ENCODE peak calls at places on chromosomes 3 and 15, in five cellular contexts. N, S, D, F and P are unnamed samples.

GRCh38 chr3:125480656-125481374 is 39.2 kb downstream of the SNX4 start:
- DNase-seq in N (no peak), S (no peak), D (no peak), F (no peak), P (no peak)

GRCh38 chr3:124877617-124878016 is 9.5 kb downstream of the ITGB5 start:
- DNase-seq in N (no peak), S (no peak), D (no peak), F (no peak), P (no peak)

GRCh38 chr3:20066848-20067617 is 26.8 kb downstream of the KAT2B start:
- DNase-seq in N (no peak), S (no peak), D (peak; percentile 54), F (no peak), P (peak; percentile 29)

GRCh38 chr3:56196700-56197099 is 271.6 kb downstream of the ERC2 start:
- DNase-seq in N (no peak), S (no peak), D (no peak), F (no peak), P (no peak)

GRCh38 chr3:158430448-158430847 is 140.5 kb upstream of the MLF1 start:
- DNase-seq in N (no peak), S (no peak), D (peak; percentile 2), F (no peak), P (no peak)

GRCh38 chr3:27559835-27560234 is 75.7 kb upstream of the SLC4A7 start:
- DNase-seq in N (no peak), S (peak; percentile 71), D (no peak), F (no peak), P (peak; percentile 72)

GRCh38 chr3:112856537-112856936 is 9.9 kb upstream of the CD200R1L start:
- DNase-seq in N (no peak), S (no peak), D (no peak), F (no peak), P (no peak)

GRCh38 chr3:170417090-170417489 is 1.6 kb upstream of the CLDN11 start:
- DNase-seq in N (no peak), S (no peak), D (no peak), F (no peak), P (no peak)

GRCh38 chr3:129673897-129674797 is 67.7 kb upstream of the PLXND1 start:
- DNase-seq in N (no peak), S (no peak), D (peak; percentile 53), F (peak; percentile 87), P (no peak)

GRCh38 chr3:138180375-138181029 is 5.8 kb upstream of the DBR1 start:
- DNase-seq in N (peak; percentile 23), S (no peak), D (peak; percentile 59), F (no peak), P (no peak)

GRCh38 chr15:42465520-42466259 is 25.3 kb downstream of the ZNF106 start:
- DNase-seq in N (no peak), S (no peak), D (no peak), F (no peak), P (no peak)

GRCh38 chr3:126721246-126721645 is 17.2 kb downstream of the CHCHD6 start:
- DNase-seq in N (no peak), S (no peak), D (no peak), F (no peak), P (no peak)

GRCh38 chr3:152213086-152213674 is 55.5 kb upstream of the MBNL1 start:
- DNase-seq in N (no peak), S (no peak), D (no peak), F (no peak), P (no peak)

GRCh38 chr3:172550347-172550943 is 27.2 kb upstream of the TNFSF10 start:
- DNase-seq in N (no peak), S (no peak), D (peak; percentile 80), F (peak; percentile 88), P (no peak)

GRCh38 chr3:169548194-169548593 is 115.3 kb downstream of the MECOM start:
- DNase-seq in N (no peak), S (no peak), D (no peak), F (no peak), P (no peak)

GRCh38 chr3:24156466-24156865 is 211.4 kb downstream of the NR1D2 start:
- DNase-seq in N (no peak), S (no peak), D (peak; percentile 96), F (peak; percentile 89), P (no peak)

GRCh38 chr3:80190051-80190450 is 422.3 kb upstream of the ROBO1 start:
- DNase-seq in N (no peak), S (no peak), D (peak; percentile 99), F (peak; percentile 66), P (no peak)

GRCh38 chr3:17336291-17336690 is 406.1 kb downstream of the TBC1D5 start:
- DNase-seq in N (no peak), S (no peak), D (no peak), F (no peak), P (no peak)

GRCh38 chr15:85545185-85545584 is 164.8 kb downstream of the AKAP13 start:
- DNase-seq in N (no peak), S (no peak), D (no peak), F (peak; percentile 45), P (no peak)

GRCh38 chr15:63476229-63476632 is 28.2 kb upstream of the USP3 start:
- DNase-seq in N (no peak), S (no peak), D (peak; percentile 68), F (peak; percentile 78), P (no peak)

DNA sequence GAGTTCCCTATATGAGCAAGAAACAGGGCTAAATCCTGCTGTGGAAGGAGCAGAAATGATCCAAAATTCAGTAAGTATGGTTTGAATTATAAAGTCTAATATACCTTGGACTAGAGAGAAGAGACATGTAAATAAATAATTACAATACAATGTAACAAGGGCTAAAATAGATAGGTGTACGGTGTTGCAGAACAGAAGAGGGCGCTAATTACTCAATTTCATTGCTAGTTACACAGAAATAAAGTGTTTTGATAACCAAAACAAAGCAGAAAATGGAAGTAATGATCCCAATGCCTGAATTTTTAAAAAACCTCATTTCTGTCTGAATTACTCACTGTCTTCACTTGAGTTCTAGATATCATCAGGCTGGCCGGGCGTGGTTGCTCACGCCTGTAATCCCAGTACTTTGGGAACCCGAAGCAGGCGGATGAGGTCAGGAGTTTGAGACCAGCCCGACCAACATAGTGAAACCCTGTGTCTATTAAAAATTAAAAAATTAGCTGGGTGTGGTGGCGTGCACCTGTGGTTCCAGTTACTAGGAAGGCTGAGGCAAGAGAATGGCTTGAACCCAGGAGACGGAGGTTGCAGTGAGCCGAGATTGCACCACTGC is 8.3 kb upstream of the PLCH1 start:
- DNase-seq in N (peak; percentile 54), S (no peak), D (peak; percentile 67), F (no peak), P (no peak)
- TF ChIP-seq CTCF in N (peak; percentile 65), S (peak; percentile 43), D (peak; percentile 84), F (peak; percentile 76), P (peak; percentile 27)

GRCh38 chr15:20348900-20349773 is 192.5 kb downstream of the GOLGA6L6 start:
- DNase-seq in N (no peak), S (peak; percentile 30), D (no peak), F (no peak), P (peak; percentile 18)

GRCh38 chr15:20351448-20351961 is 190.1 kb downstream of the GOLGA6L6 start:
- DNase-seq in N (no peak), S (peak; percentile 32), D (no peak), F (peak; percentile 36), P (peak; percentile 58)

GRCh38 chr15:20348291-20348899 is 193.2 kb downstream of the GOLGA6L6 start:
- DNase-seq in N (no peak), S (no peak), D (no peak), F (no peak), P (no peak)

GRCh38 chr15:20352241-20353200 is 189.1 kb downstream of the GOLGA6L6 start:
- DNase-seq in N (no peak), S (peak; percentile 12), D (no peak), F (peak; percentile 26), P (peak; percentile 14)

GRCh38 chr15:20349774-20350498 is 191.7 kb downstream of the GOLGA6L6 start:
- DNase-seq in N (no peak), S (no peak), D (no peak), F (no peak), P (peak; percentile 22)
- H3K9me3 ChIP-seq in N (peaks cover 81% of the 10 kb centered on the region), S (peaks cover 5% of the 10 kb centered on the region), D (peaks cover 27% of the 10 kb centered on the region), F (no peaks in the 10 kb centered on the region), P (no peaks in the 10 kb centered on the region)

GRCh38 chr3:183281126-183281797 is 28.2 kb downstream of the B3GNT5 start:
- DNase-seq in N (no peak), S (no peak), D (no peak), F (no peak), P (no peak)

GRCh38 chr3:183278479-183279088 is 25.5 kb downstream of the B3GNT5 start:
- DNase-seq in N (no peak), S (no peak), D (peak; percentile 94), F (no peak), P (no peak)

GRCh38 chr3:183277260-183277659 is 24.2 kb downstream of the B3GNT5 start:
- DNase-seq in N (no peak), S (no peak), D (peak; percentile 58), F (peak; percentile 55), P (no peak)

GRCh38 chr3:183275418-183275817 is 22.4 kb downstream of the B3GNT5 start:
- DNase-seq in N (no peak), S (no peak), D (peak; percentile 85), F (peak; percentile 82), P (no peak)

DNA sequence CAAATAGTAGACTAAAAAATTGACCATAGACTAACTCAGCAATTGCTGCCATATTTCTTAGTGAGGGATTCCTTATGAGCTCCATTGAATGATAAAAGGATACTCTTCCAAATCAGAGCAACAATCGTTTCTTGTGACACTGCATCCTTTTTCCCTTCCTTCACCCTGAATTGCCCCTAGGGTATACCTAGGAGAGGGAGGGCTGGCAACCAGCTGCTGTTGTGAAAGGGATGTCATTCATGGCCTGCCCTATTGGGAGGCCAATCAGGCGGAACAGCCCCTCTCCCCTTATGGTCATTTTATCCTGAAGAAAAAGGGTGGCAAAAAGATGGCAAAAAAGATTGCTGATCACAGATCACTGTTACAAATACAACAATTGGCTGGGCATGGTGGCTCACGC is 26.3 kb downstream of the B3GNT5 start:
- DNase-seq in N (no peak), S (no peak), D (no peak), F (no peak), P (no peak)
- H3K27ac ChIP-seq in N (no peak overlapping the region), S (no peak overlapping the region), D (peak overlapping the region; percentile 89), F (peak overlapping the region; percentile 51), P (no peak overlapping the region)

DNA sequence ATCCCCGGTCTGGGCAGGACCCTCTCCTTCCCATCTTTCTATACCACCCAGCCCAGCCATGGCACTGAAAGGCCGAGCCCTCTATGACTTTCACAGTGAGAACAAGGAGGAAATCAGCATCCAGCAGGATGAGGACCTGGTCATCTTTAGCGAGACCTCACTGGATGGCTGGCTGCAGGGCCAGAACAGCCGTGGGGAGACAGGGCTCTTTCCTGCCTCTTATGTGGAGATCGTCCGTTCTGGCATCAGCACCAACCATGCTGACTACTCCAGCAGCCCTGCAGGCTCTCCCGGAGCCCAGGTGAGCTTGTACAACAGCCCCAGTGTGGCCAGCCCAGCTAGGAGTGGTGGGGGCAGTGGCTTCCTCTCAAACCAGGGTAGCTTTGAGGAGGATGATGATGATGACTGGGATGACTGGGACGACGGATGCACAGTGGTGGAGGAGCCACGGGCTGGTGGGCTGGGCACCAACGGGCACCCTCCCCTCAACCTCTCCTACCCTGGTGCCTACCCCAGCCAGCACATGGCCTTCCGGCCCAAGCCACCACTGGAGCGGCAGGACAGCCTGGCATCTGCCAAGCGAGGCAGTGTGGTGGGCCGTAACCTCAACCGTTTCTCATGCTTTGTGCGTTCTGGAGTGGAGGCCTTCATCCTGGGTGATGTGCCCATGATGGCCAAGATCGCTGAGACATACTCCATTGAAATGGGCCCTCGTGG is 1.5 kb downstream of the SNX33 start:
- DNase-seq in N (no peak), S (no peak), D (no peak), F (no peak), P (no peak)
- TF ChIP-seq CTCF in N (no peak), S (no peak), D (no peak), F (no peak), P (no peak)